ENCODE peak calls at places on chromosomes 12 and 14, in five cellular contexts. T, G, E, I and F are unnamed samples.

GRCh38 chr12:18684430-18684829 is 53.4 kb downstream of the PLCZ1 start:
- DNase-seq in T (no peak), G (no peak), E (no peak), I (no peak), F (no peak)

GRCh38 chr12:114853003-114853529 is 169.1 kb upstream of the TBX3 start:
- DNase-seq in T (no peak), G (no peak), E (no peak), I (no peak), F (no peak)

GRCh38 chr14:59926534-59926933 is 6.6 kb downstream of the LRRC9 start:
- DNase-seq in T (no peak), G (no peak), E (no peak), I (no peak), F (no peak)

GRCh38 chr12:2795291-2796186 is 769 bp downstream of the FKBP4 start:
- DNase-seq in T (peak), G (peak), E (peak), I (peak), F (no peak)

GRCh38 chr14:96757456-96757855 is 39.7 kb upstream of the VRK1 start:
- DNase-seq in T (no peak), G (no peak), E (no peak), I (no peak), F (no peak)

GRCh38 chr12:114746297-114747074 is 62.5 kb upstream of the TBX3 start:
- DNase-seq in T (no peak), G (no peak), E (no peak), I (no peak), F (no peak)

GRCh38 chr14:35949933-35950332 is 123.8 kb downstream of the BRMS1L start:
- DNase-seq in T (no peak), G (no peak), E (no peak), I (no peak), F (no peak)

GRCh38 chr14:95155044-95155443 is 2.3 kb downstream of the DICER1 start:
- DNase-seq in T (no peak), G (no peak), E (no peak), I (no peak), F (no peak)

GRCh38 chr14:32073537-32074189 is 3.4 kb upstream of the ARHGAP5 start:
- DNase-seq in T (peak), G (peak), E (peak), I (no peak), F (no peak)

GRCh38 chr14:96844857-96845570 is 47.8 kb downstream of the VRK1 start:
- DNase-seq in T (no peak), G (no peak), E (no peak), I (no peak), F (no peak)

GRCh38 chr14:100578552-100578951 is 8.7 kb downstream of the BEGAIN start:
- DNase-seq in T (no peak), G (no peak), E (no peak), I (no peak), F (no peak)

GRCh38 chr12:55698241-55698955 is 9.3 kb downstream of the ITGA7 start:
- DNase-seq in T (no peak), G (no peak), E (no peak), I (no peak), F (no peak)

GRCh38 chr12:79296128-79296527 is 394.6 kb downstream of the PAWR start:
- DNase-seq in T (no peak), G (no peak), E (no peak), I (no peak), F (no peak)

GRCh38 chr14:52551696-52552062 is 626 bp downstream of the TXNDC16 start:
- DNase-seq in T (peak), G (no peak), E (no peak), I (no peak), F (no peak)

GRCh38 chr14:88535149-88535548 is 19.7 kb downstream of the PTPN21 start:
- DNase-seq in T (no peak), G (no peak), E (no peak), I (no peak), F (no peak)

GRCh38 chr14:67919259-67919658 is 99.7 kb downstream of the RAD51B start:
- DNase-seq in T (peak), G (no peak), E (no peak), I (no peak), F (no peak)

GRCh38 chr12:66426696-66427095 is 124.4 kb downstream of the HELB start:
- DNase-seq in T (no peak), G (no peak), E (no peak), I (no peak), F (no peak)